ENCODE peak calls at places on chromosomes 11 and 22, in eight cellular contexts. One of them, this sample, is unnamed.

GRCh38 chr22:25757686-25758085 is 15.7 kb downstream of the MYO18B start:
- DNase-seq in aorta: no peak
- DNase-seq in body of pancreas: no peak
- DNase-seq in CD4-positive, alpha-beta memory T cell: no peak
- DNase-seq in stomach: no peak
- DNase-seq in heart right ventricle: no peak
- DNase-seq in GM12865: no peak
- DNase-seq in AG04450: no peak
- DNase-seq in this sample: no peak

GRCh38 chr11:134841972-134842371 is 429.9 kb upstream of the B3GAT1 start:
- DNase-seq in aorta: no peak
- DNase-seq in body of pancreas: no peak
- DNase-seq in CD4-positive, alpha-beta memory T cell: no peak
- DNase-seq in stomach: no peak
- DNase-seq in heart right ventricle: no peak
- DNase-seq in GM12865: no peak
- DNase-seq in AG04450: no peak
- DNase-seq in this sample: no peak

GRCh38 chr22:43734370-43735005 is 77.6 kb downstream of the EFCAB6 start:
- DNase-seq in aorta: no peak
- DNase-seq in body of pancreas: no peak
- DNase-seq in CD4-positive, alpha-beta memory T cell: no peak
- DNase-seq in stomach: no peak
- DNase-seq in heart right ventricle: no peak
- DNase-seq in GM12865: no peak
- DNase-seq in AG04450: no peak
- DNase-seq in this sample: no peak

GRCh38 chr11:819129-819931 is 616 bp downstream of the PNPLA2 start:
- DNase-seq in aorta: peak
- DNase-seq in body of pancreas: peak
- DNase-seq in CD4-positive, alpha-beta memory T cell: peak
- DNase-seq in stomach: peak
- DNase-seq in heart right ventricle: peak
- DNase-seq in GM12865: peak
- DNase-seq in AG04450: peak
- DNase-seq in this sample: peak

GRCh38 chr22:19864538-19865106 is 9.9 kb upstream of the GNB1L start:
- DNase-seq in aorta: no peak
- DNase-seq in body of pancreas: no peak
- DNase-seq in CD4-positive, alpha-beta memory T cell: no peak
- DNase-seq in stomach: no peak
- DNase-seq in heart right ventricle: no peak
- DNase-seq in GM12865: no peak
- DNase-seq in AG04450: no peak
- DNase-seq in this sample: no peak

GRCh38 chr11:43327987-43328386 is 16.2 kb downstream of the API5 start:
- DNase-seq in aorta: no peak
- DNase-seq in body of pancreas: no peak
- DNase-seq in CD4-positive, alpha-beta memory T cell: no peak
- DNase-seq in stomach: peak
- DNase-seq in heart right ventricle: no peak
- DNase-seq in GM12865: no peak
- DNase-seq in AG04450: peak
- DNase-seq in this sample: no peak

GRCh38 chr11:19934828-19935259 is 222.2 kb downstream of the NAV2 start:
- DNase-seq in aorta: peak
- DNase-seq in body of pancreas: no peak
- DNase-seq in CD4-positive, alpha-beta memory T cell: no peak
- DNase-seq in stomach: no peak
- DNase-seq in heart right ventricle: no peak
- DNase-seq in GM12865: no peak
- DNase-seq in AG04450: no peak
- DNase-seq in this sample: peak

GRCh38 chr11:2998073-2998850 is 6.1 kb upstream of the NAP1L4 start:
- DNase-seq in aorta: no peak
- DNase-seq in body of pancreas: peak
- DNase-seq in CD4-positive, alpha-beta memory T cell: no peak
- DNase-seq in stomach: peak
- DNase-seq in heart right ventricle: no peak
- DNase-seq in GM12865: no peak
- DNase-seq in AG04450: no peak
- DNase-seq in this sample: no peak

GRCh38 chr11:109946322-109946846 is 146.8 kb upstream of the ZC3H12C start:
- DNase-seq in aorta: peak
- DNase-seq in body of pancreas: peak
- DNase-seq in CD4-positive, alpha-beta memory T cell: peak
- DNase-seq in stomach: peak
- DNase-seq in heart right ventricle: peak
- DNase-seq in GM12865: peak
- DNase-seq in AG04450: peak
- DNase-seq in this sample: peak

GRCh38 chr11:58628446-58628845 is 6.0 kb downstream of the CNTF start:
- DNase-seq in aorta: no peak
- DNase-seq in body of pancreas: peak
- DNase-seq in CD4-positive, alpha-beta memory T cell: no peak
- DNase-seq in stomach: no peak
- DNase-seq in heart right ventricle: peak
- DNase-seq in GM12865: no peak
- DNase-seq in AG04450: no peak
- DNase-seq in this sample: no peak

GRCh38 chr11:117143390-117143789 is 697 bp upstream of the PAFAH1B2 start:
- DNase-seq in aorta: peak
- DNase-seq in body of pancreas: peak
- DNase-seq in CD4-positive, alpha-beta memory T cell: no peak
- DNase-seq in stomach: peak
- DNase-seq in heart right ventricle: peak
- DNase-seq in GM12865: peak
- DNase-seq in AG04450: no peak
- DNase-seq in this sample: peak

GRCh38 chr22:39214383-39215069 is 30.3 kb downstream of the PDGFB start:
- DNase-seq in aorta: peak
- DNase-seq in body of pancreas: no peak
- DNase-seq in CD4-positive, alpha-beta memory T cell: no peak
- DNase-seq in stomach: no peak
- DNase-seq in heart right ventricle: no peak
- DNase-seq in GM12865: no peak
- DNase-seq in AG04450: no peak
- DNase-seq in this sample: no peak

GRCh38 chr11:66259225-66259624 is 9.2 kb upstream of the RAB1B start:
- DNase-seq in aorta: no peak
- DNase-seq in body of pancreas: no peak
- DNase-seq in CD4-positive, alpha-beta memory T cell: no peak
- DNase-seq in stomach: no peak
- DNase-seq in heart right ventricle: no peak
- DNase-seq in GM12865: no peak
- DNase-seq in AG04450: no peak
- DNase-seq in this sample: no peak

GRCh38 chr22:44139773-44140172 is 41.0 kb upstream of the PARVG start:
- DNase-seq in aorta: no peak
- DNase-seq in body of pancreas: no peak
- DNase-seq in CD4-positive, alpha-beta memory T cell: no peak
- DNase-seq in stomach: peak
- DNase-seq in heart right ventricle: no peak
- DNase-seq in GM12865: no peak
- DNase-seq in AG04450: no peak
- DNase-seq in this sample: no peak

GRCh38 chr11:73597340-73597955 is 464 bp downstream of the FAM168A start:
- DNase-seq in aorta: no peak
- DNase-seq in body of pancreas: no peak
- DNase-seq in CD4-positive, alpha-beta memory T cell: no peak
- DNase-seq in stomach: no peak
- DNase-seq in heart right ventricle: peak
- DNase-seq in GM12865: peak
- DNase-seq in AG04450: no peak
- DNase-seq in this sample: no peak

GRCh38 chr11:66697988-66698387 is 20.3 kb upstream of the RBM4B start:
- DNase-seq in aorta: no peak
- DNase-seq in body of pancreas: no peak
- DNase-seq in CD4-positive, alpha-beta memory T cell: no peak
- DNase-seq in stomach: no peak
- DNase-seq in heart right ventricle: no peak
- DNase-seq in GM12865: no peak
- DNase-seq in AG04450: no peak
- DNase-seq in this sample: no peak

DNA sequence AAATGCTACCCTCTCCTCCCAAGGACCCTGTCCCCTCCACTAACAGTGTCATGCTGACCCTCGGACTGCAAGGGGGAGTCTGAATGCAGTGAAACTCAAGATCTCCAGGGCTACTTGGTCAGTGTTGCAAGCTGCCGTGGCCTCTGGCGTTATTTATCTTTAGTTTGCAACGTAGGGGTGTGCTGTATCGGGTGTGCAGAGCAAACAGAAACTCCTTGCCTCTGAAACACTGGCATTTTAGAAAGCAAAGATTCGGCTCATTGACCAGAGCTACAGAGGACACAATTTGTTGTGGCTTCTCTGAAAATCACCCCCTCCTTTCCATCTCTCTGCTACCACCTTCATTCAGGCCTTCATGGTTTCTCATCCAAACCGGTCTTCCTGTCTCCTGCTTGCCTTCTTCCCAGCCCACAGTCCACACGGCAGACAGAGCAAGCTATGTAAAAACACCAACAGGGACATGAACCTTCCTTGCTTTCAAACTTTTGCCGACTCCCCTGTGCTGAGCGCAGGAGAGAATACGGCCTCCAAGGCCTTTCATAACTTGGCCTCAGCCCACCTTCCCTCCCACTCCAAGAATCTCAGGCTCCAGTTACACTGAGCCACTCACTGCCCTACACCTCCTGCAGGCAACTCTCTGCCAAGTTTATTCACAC is 14.9 kb downstream of the FZD4 start:
- DNase-seq in aorta: peak
- DNase-seq in body of pancreas: peak
- DNase-seq in CD4-positive, alpha-beta memory T cell: no peak
- DNase-seq in stomach: peak
- DNase-seq in heart right ventricle: peak
- DNase-seq in GM12865: no peak
- DNase-seq in AG04450: no peak
- DNase-seq in this sample: no peak
- H3K4me3 ChIP-seq in aorta: no peak
- H3K4me3 ChIP-seq in body of pancreas: no peak
- H3K4me3 ChIP-seq in CD4-positive, alpha-beta memory T cell: no peak
- H3K4me3 ChIP-seq in stomach: peak
- H3K4me3 ChIP-seq in heart right ventricle: peak
- H3K4me3 ChIP-seq in GM12865: no peak
- H3K4me3 ChIP-seq in AG04450: no peak
- H3K4me3 ChIP-seq in this sample: no peak

GRCh38 chr11:62922189-62922589 is 1.0 kb upstream of the CHRM1 start:
- DNase-seq in aorta: no peak
- DNase-seq in body of pancreas: no peak
- DNase-seq in CD4-positive, alpha-beta memory T cell: no peak
- DNase-seq in stomach: no peak
- DNase-seq in heart right ventricle: no peak
- DNase-seq in GM12865: no peak
- DNase-seq in AG04450: no peak
- DNase-seq in this sample: no peak

GRCh38 chr11:62922653-62923371 is 1.6 kb upstream of the CHRM1 start:
- DNase-seq in aorta: no peak
- DNase-seq in body of pancreas: no peak
- DNase-seq in CD4-positive, alpha-beta memory T cell: no peak
- DNase-seq in stomach: no peak
- DNase-seq in heart right ventricle: no peak
- DNase-seq in GM12865: peak
- DNase-seq in AG04450: no peak
- DNase-seq in this sample: no peak

GRCh38 chr11:62919898-62920640 is 1.1 kb downstream of the CHRM1 start:
- DNase-seq in aorta: no peak
- DNase-seq in body of pancreas: no peak
- DNase-seq in CD4-positive, alpha-beta memory T cell: no peak
- DNase-seq in stomach: no peak
- DNase-seq in heart right ventricle: no peak
- DNase-seq in GM12865: no peak
- DNase-seq in AG04450: no peak
- DNase-seq in this sample: no peak

GRCh38 chr11:62921573-62922188 is 518 bp upstream of the CHRM1 start:
- DNase-seq in aorta: no peak
- DNase-seq in body of pancreas: peak
- DNase-seq in CD4-positive, alpha-beta memory T cell: no peak
- DNase-seq in stomach: peak
- DNase-seq in heart right ventricle: no peak
- DNase-seq in GM12865: no peak
- DNase-seq in AG04450: no peak
- DNase-seq in this sample: no peak

GRCh38 chr11:62921201-62921572 is at the start of gene CHRM1:
- DNase-seq in aorta: no peak
- DNase-seq in body of pancreas: peak
- DNase-seq in CD4-positive, alpha-beta memory T cell: no peak
- DNase-seq in stomach: peak
- DNase-seq in heart right ventricle: no peak
- DNase-seq in GM12865: no peak
- DNase-seq in AG04450: no peak
- DNase-seq in this sample: no peak
- H3K4me3 ChIP-seq in aorta: no peak
- H3K4me3 ChIP-seq in body of pancreas: no peak
- H3K4me3 ChIP-seq in CD4-positive, alpha-beta memory T cell: no peak
- H3K4me3 ChIP-seq in stomach: peak
- H3K4me3 ChIP-seq in heart right ventricle: no peak
- H3K4me3 ChIP-seq in GM12865: no peak
- H3K4me3 ChIP-seq in AG04450: no peak
- H3K4me3 ChIP-seq in this sample: no peak

DNA sequence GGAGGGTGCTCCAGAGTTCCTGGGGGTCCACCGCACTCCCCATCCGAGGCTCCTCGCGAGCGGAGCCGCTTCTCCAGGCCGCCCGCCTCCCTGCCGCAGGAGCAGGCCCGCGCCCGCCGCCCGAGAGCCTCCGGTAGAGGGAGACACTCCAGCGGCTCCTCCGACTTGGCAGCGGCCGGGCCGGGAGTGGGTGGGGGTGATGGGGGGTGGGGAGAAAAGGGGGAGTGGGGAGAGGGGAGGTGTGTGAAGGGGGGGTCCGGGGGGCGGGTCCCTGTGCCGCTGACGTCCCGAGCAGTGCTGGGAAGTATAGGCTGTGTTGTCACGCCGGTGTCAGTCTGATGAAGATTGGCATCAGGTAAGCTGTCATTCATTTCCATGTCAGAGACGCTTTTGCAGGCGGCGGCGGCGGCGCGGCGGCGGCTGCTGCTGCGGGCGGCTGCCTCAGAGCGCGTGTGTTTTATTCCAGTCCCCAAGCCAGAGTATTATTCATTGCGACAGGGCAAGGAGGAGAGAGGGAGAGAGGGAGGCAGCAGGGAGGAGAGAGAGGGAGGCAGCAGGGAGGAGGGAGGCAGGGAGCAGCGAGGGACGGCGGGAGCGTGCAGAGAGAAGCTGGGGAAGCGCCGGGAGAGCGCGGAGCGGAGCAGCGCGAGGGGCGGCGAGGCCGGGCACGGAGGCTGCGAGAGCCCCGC is at the start of gene PKNOX2:
- DNase-seq in aorta: peak
- DNase-seq in body of pancreas: peak
- DNase-seq in CD4-positive, alpha-beta memory T cell: peak
- DNase-seq in stomach: peak
- DNase-seq in heart right ventricle: peak
- DNase-seq in GM12865: peak
- DNase-seq in AG04450: no peak
- DNase-seq in this sample: peak
- H3K4me3 ChIP-seq in aorta: peak
- H3K4me3 ChIP-seq in body of pancreas: peak
- H3K4me3 ChIP-seq in CD4-positive, alpha-beta memory T cell: no peak
- H3K4me3 ChIP-seq in stomach: peak
- H3K4me3 ChIP-seq in heart right ventricle: peak
- H3K4me3 ChIP-seq in GM12865: no peak
- H3K4me3 ChIP-seq in AG04450: peak
- H3K4me3 ChIP-seq in this sample: peak

GRCh38 chr11:5300246-5300645 is 1.5 kb downstream of the OR51B4 start:
- DNase-seq in aorta: no peak
- DNase-seq in body of pancreas: no peak
- DNase-seq in CD4-positive, alpha-beta memory T cell: no peak
- DNase-seq in stomach: no peak
- DNase-seq in heart right ventricle: no peak
- DNase-seq in GM12865: no peak
- DNase-seq in AG04450: no peak
- DNase-seq in this sample: no peak
- H3K4me3 ChIP-seq in aorta: no peak
- H3K4me3 ChIP-seq in body of pancreas: no peak
- H3K4me3 ChIP-seq in CD4-positive, alpha-beta memory T cell: no peak
- H3K4me3 ChIP-seq in stomach: no peak
- H3K4me3 ChIP-seq in heart right ventricle: no peak
- H3K4me3 ChIP-seq in GM12865: no peak
- H3K4me3 ChIP-seq in AG04450: no peak
- H3K4me3 ChIP-seq in this sample: no peak

This sample was measured in right lobe of liver.